ENCODE peak calls at places on chromosomes 16 and 17, in nine cellular contexts. One of them, this sample, is unnamed.

GRCh38 chr16:6160871-6161270 is 1063.3 kb upstream of the EEF2KMT start:
- DNase-seq in stimulated activated naive B cell treated with anti-CD40 and anti-IgM and Interleukin-4, amounts not matched to agents 10 μg/mL and 1 μg/mL and 100 μg/mL, for 72 hours: no peak
- DNase-seq in A549: no peak
- DNase-seq in anterior cingulate cortex: no peak
- DNase-seq in OCI-LY7: no peak
- DNase-seq in OCI-M1: no peak
- DNase-seq in activated T-cell treated with anti-CD3 and anti-CD28 coated beads for 1 hour: no peak
- DNase-seq in non-pigmented ciliary epithelial cell: no peak
- DNase-seq in NCI-H774: no peak
- DNase-seq in this sample: no peak

GRCh38 chr16:27174798-27175197 is 28.5 kb upstream of the KDM8 start:
- DNase-seq in stimulated activated naive B cell treated with anti-CD40 and anti-IgM and Interleukin-4, amounts not matched to agents 10 μg/mL and 1 μg/mL and 100 μg/mL, for 72 hours: no peak
- DNase-seq in A549: peak; percentile 78
- DNase-seq in anterior cingulate cortex: no peak
- DNase-seq in OCI-LY7: no peak
- DNase-seq in OCI-M1: peak; percentile 11
- DNase-seq in activated T-cell treated with anti-CD3 and anti-CD28 coated beads for 1 hour: no peak
- DNase-seq in non-pigmented ciliary epithelial cell: peak; percentile 57
- DNase-seq in NCI-H774: no peak
- DNase-seq in this sample: peak; percentile 77

GRCh38 chr17:7889166-7889584 is 586 bp downstream of the CHD3 start:
- DNase-seq in stimulated activated naive B cell treated with anti-CD40 and anti-IgM and Interleukin-4, amounts not matched to agents 10 μg/mL and 1 μg/mL and 100 μg/mL, for 72 hours: no peak
- DNase-seq in A549: peak; percentile 92
- DNase-seq in anterior cingulate cortex: peak; percentile 94
- DNase-seq in OCI-LY7: no peak
- DNase-seq in OCI-M1: peak; percentile 42
- DNase-seq in activated T-cell treated with anti-CD3 and anti-CD28 coated beads for 1 hour: peak; percentile 26
- DNase-seq in non-pigmented ciliary epithelial cell: no peak
- DNase-seq in NCI-H774: peak; percentile 85
- DNase-seq in this sample: peak; percentile 96

GRCh38 chr17:73210002-73210678 is 17.3 kb downstream of the COG1 start:
- DNase-seq in stimulated activated naive B cell treated with anti-CD40 and anti-IgM and Interleukin-4, amounts not matched to agents 10 μg/mL and 1 μg/mL and 100 μg/mL, for 72 hours: no peak
- DNase-seq in A549: no peak
- DNase-seq in anterior cingulate cortex: no peak
- DNase-seq in OCI-LY7: no peak
- DNase-seq in OCI-M1: peak; percentile 87
- DNase-seq in activated T-cell treated with anti-CD3 and anti-CD28 coated beads for 1 hour: no peak
- DNase-seq in non-pigmented ciliary epithelial cell: no peak
- DNase-seq in NCI-H774: no peak
- DNase-seq in this sample: peak; percentile 41

GRCh38 chr16:57694191-57694555 is 433 bp upstream of the DRC7 start:
- DNase-seq in stimulated activated naive B cell treated with anti-CD40 and anti-IgM and Interleukin-4, amounts not matched to agents 10 μg/mL and 1 μg/mL and 100 μg/mL, for 72 hours: no peak
- DNase-seq in A549: no peak
- DNase-seq in anterior cingulate cortex: no peak
- DNase-seq in OCI-LY7: no peak
- DNase-seq in OCI-M1: no peak
- DNase-seq in activated T-cell treated with anti-CD3 and anti-CD28 coated beads for 1 hour: no peak
- DNase-seq in non-pigmented ciliary epithelial cell: no peak
- DNase-seq in NCI-H774: no peak
- DNase-seq in this sample: no peak

GRCh38 chr16:4272114-4272954 is 489 bp downstream of the TFAP4 start:
- DNase-seq in stimulated activated naive B cell treated with anti-CD40 and anti-IgM and Interleukin-4, amounts not matched to agents 10 μg/mL and 1 μg/mL and 100 μg/mL, for 72 hours: peak; percentile 45
- DNase-seq in A549: peak; percentile 60
- DNase-seq in anterior cingulate cortex: peak; percentile 63
- DNase-seq in OCI-LY7: peak; percentile 72
- DNase-seq in OCI-M1: peak; percentile 65
- DNase-seq in activated T-cell treated with anti-CD3 and anti-CD28 coated beads for 1 hour: no peak
- DNase-seq in non-pigmented ciliary epithelial cell: no peak
- DNase-seq in NCI-H774: no peak
- DNase-seq in this sample: peak; percentile 76

GRCh38 chr16:22284637-22285515 is 12.3 kb upstream of the POLR3E start:
- DNase-seq in stimulated activated naive B cell treated with anti-CD40 and anti-IgM and Interleukin-4, amounts not matched to agents 10 μg/mL and 1 μg/mL and 100 μg/mL, for 72 hours: no peak
- DNase-seq in A549: no peak
- DNase-seq in anterior cingulate cortex: no peak
- DNase-seq in OCI-LY7: no peak
- DNase-seq in OCI-M1: no peak
- DNase-seq in activated T-cell treated with anti-CD3 and anti-CD28 coated beads for 1 hour: no peak
- DNase-seq in non-pigmented ciliary epithelial cell: no peak
- DNase-seq in NCI-H774: no peak
- DNase-seq in this sample: peak; percentile 54

GRCh38 chr16:3984111-3985060 is 103.9 kb upstream of the CREBBP start:
- DNase-seq in stimulated activated naive B cell treated with anti-CD40 and anti-IgM and Interleukin-4, amounts not matched to agents 10 μg/mL and 1 μg/mL and 100 μg/mL, for 72 hours: no peak
- DNase-seq in A549: no peak
- DNase-seq in anterior cingulate cortex: no peak
- DNase-seq in OCI-LY7: no peak
- DNase-seq in OCI-M1: no peak
- DNase-seq in activated T-cell treated with anti-CD3 and anti-CD28 coated beads for 1 hour: no peak
- DNase-seq in non-pigmented ciliary epithelial cell: no peak
- DNase-seq in NCI-H774: no peak
- DNase-seq in this sample: no peak

GRCh38 chr17:45367216-45367615 is 50.4 kb upstream of the MAP3K14 start:
- DNase-seq in stimulated activated naive B cell treated with anti-CD40 and anti-IgM and Interleukin-4, amounts not matched to agents 10 μg/mL and 1 μg/mL and 100 μg/mL, for 72 hours: no peak
- DNase-seq in A549: no peak
- DNase-seq in anterior cingulate cortex: no peak
- DNase-seq in OCI-LY7: no peak
- DNase-seq in OCI-M1: no peak
- DNase-seq in activated T-cell treated with anti-CD3 and anti-CD28 coated beads for 1 hour: no peak
- DNase-seq in non-pigmented ciliary epithelial cell: no peak
- DNase-seq in NCI-H774: no peak
- DNase-seq in this sample: no peak

GRCh38 chr17:40025991-40026815 is 11.0 kb downstream of the CSF3 start:
- DNase-seq in stimulated activated naive B cell treated with anti-CD40 and anti-IgM and Interleukin-4, amounts not matched to agents 10 μg/mL and 1 μg/mL and 100 μg/mL, for 72 hours: no peak
- DNase-seq in A549: no peak
- DNase-seq in anterior cingulate cortex: no peak
- DNase-seq in OCI-LY7: no peak
- DNase-seq in OCI-M1: no peak
- DNase-seq in activated T-cell treated with anti-CD3 and anti-CD28 coated beads for 1 hour: peak; percentile 17
- DNase-seq in non-pigmented ciliary epithelial cell: no peak
- DNase-seq in NCI-H774: no peak
- DNase-seq in this sample: no peak

GRCh38 chr17:59425085-59425901 is 93.8 kb downstream of the YPEL2 start:
- DNase-seq in stimulated activated naive B cell treated with anti-CD40 and anti-IgM and Interleukin-4, amounts not matched to agents 10 μg/mL and 1 μg/mL and 100 μg/mL, for 72 hours: no peak
- DNase-seq in A549: no peak
- DNase-seq in anterior cingulate cortex: no peak
- DNase-seq in OCI-LY7: no peak
- DNase-seq in OCI-M1: no peak
- DNase-seq in activated T-cell treated with anti-CD3 and anti-CD28 coated beads for 1 hour: no peak
- DNase-seq in non-pigmented ciliary epithelial cell: no peak
- DNase-seq in NCI-H774: no peak
- DNase-seq in this sample: peak; percentile 87

GRCh38 chr16:78372302-78372701 is 272.8 kb downstream of the WWOX start:
- DNase-seq in stimulated activated naive B cell treated with anti-CD40 and anti-IgM and Interleukin-4, amounts not matched to agents 10 μg/mL and 1 μg/mL and 100 μg/mL, for 72 hours: no peak
- DNase-seq in A549: no peak
- DNase-seq in anterior cingulate cortex: no peak
- DNase-seq in OCI-LY7: no peak
- DNase-seq in OCI-M1: no peak
- DNase-seq in activated T-cell treated with anti-CD3 and anti-CD28 coated beads for 1 hour: no peak
- DNase-seq in non-pigmented ciliary epithelial cell: no peak
- DNase-seq in NCI-H774: no peak
- DNase-seq in this sample: no peak

GRCh38 chr17:70204431-70204830 is 35.1 kb downstream of the KCNJ2 start:
- DNase-seq in stimulated activated naive B cell treated with anti-CD40 and anti-IgM and Interleukin-4, amounts not matched to agents 10 μg/mL and 1 μg/mL and 100 μg/mL, for 72 hours: no peak
- DNase-seq in A549: no peak
- DNase-seq in anterior cingulate cortex: no peak
- DNase-seq in OCI-LY7: no peak
- DNase-seq in OCI-M1: no peak
- DNase-seq in activated T-cell treated with anti-CD3 and anti-CD28 coated beads for 1 hour: no peak
- DNase-seq in non-pigmented ciliary epithelial cell: no peak
- DNase-seq in NCI-H774: no peak
- DNase-seq in this sample: no peak

GRCh38 chr17:79699386-79700036 is 31.2 kb upstream of the ENPP7 start:
- DNase-seq in stimulated activated naive B cell treated with anti-CD40 and anti-IgM and Interleukin-4, amounts not matched to agents 10 μg/mL and 1 μg/mL and 100 μg/mL, for 72 hours: no peak
- DNase-seq in A549: no peak
- DNase-seq in anterior cingulate cortex: no peak
- DNase-seq in OCI-LY7: no peak
- DNase-seq in OCI-M1: no peak
- DNase-seq in activated T-cell treated with anti-CD3 and anti-CD28 coated beads for 1 hour: no peak
- DNase-seq in non-pigmented ciliary epithelial cell: no peak
- DNase-seq in NCI-H774: no peak
- DNase-seq in this sample: no peak

GRCh38 chr16:88497561-88498420 is 44.7 kb downstream of the ZFPM1 start:
- DNase-seq in stimulated activated naive B cell treated with anti-CD40 and anti-IgM and Interleukin-4, amounts not matched to agents 10 μg/mL and 1 μg/mL and 100 μg/mL, for 72 hours: no peak
- DNase-seq in A549: no peak
- DNase-seq in anterior cingulate cortex: no peak
- DNase-seq in OCI-LY7: no peak
- DNase-seq in OCI-M1: peak; percentile 97
- DNase-seq in activated T-cell treated with anti-CD3 and anti-CD28 coated beads for 1 hour: no peak
- DNase-seq in non-pigmented ciliary epithelial cell: no peak
- DNase-seq in NCI-H774: no peak
- DNase-seq in this sample: no peak

GRCh38 chr17:58679263-58680037 is 12.4 kb downstream of the TEX14 start:
- DNase-seq in stimulated activated naive B cell treated with anti-CD40 and anti-IgM and Interleukin-4, amounts not matched to agents 10 μg/mL and 1 μg/mL and 100 μg/mL, for 72 hours: no peak
- DNase-seq in A549: peak; percentile 86
- DNase-seq in anterior cingulate cortex: no peak
- DNase-seq in OCI-LY7: no peak
- DNase-seq in OCI-M1: peak; percentile 95
- DNase-seq in activated T-cell treated with anti-CD3 and anti-CD28 coated beads for 1 hour: no peak
- DNase-seq in non-pigmented ciliary epithelial cell: peak; percentile 58
- DNase-seq in NCI-H774: peak; percentile 26
- DNase-seq in this sample: no peak

This sample was measured in GM23248.